ENCODE peak calls at places on chromosomes 4 and X, in five cellular contexts. C is erythroblast, U is uterus, V is breast epithelium, G is GM12878. W is an unnamed sample.

GRCh38 chr4:19961092-19961491 is 290.6 kb upstream of the SLIT2 start:
- DNase-seq in C (no peak), V (no peak), U (no peak), G (no peak), W (no peak)

GRCh38 chrX:154546354-154547244 is at the start of gene G6PD:
- DNase-seq in U (no peak), G (no peak), V (no peak), C (peak; percentile 93), W (no peak)

GRCh38 chrX:153395613-153396319 is 5.4 kb downstream of the PNMA6E start:
- DNase-seq in V (no peak), U (no peak), G (no peak), C (no peak), W (no peak)

GRCh38 chrX:104459796-104460195 is 106.2 kb upstream of the IL1RAPL2 start:
- DNase-seq in V (no peak), G (no peak), C (no peak), U (no peak), W (no peak)

GRCh38 chr4:104166749-104167148 is 327.9 kb downstream of the CXXC4 start:
- DNase-seq in C (no peak), V (no peak), U (no peak), G (no peak), W (no peak)

GRCh38 chr4:41874398-41874797 is 60.8 kb upstream of the TMEM33 start:
- DNase-seq in C (no peak), U (no peak), G (no peak), V (no peak), W (no peak)

GRCh38 chr4:150518559-150518958 is 63.4 kb upstream of the MAB21L2 start:
- DNase-seq in C (no peak), G (no peak), V (no peak), U (no peak), W (no peak)

GRCh38 chr4:108483077-108483476 is 137.3 kb upstream of the RPL34 start:
- DNase-seq in C (no peak), V (no peak), G (no peak), U (no peak), W (no peak)

GRCh38 chr4:169201144-169202124 is 69.3 kb downstream of the SH3RF1 start:
- DNase-seq in V (no peak), C (no peak), U (no peak), G (no peak), W (no peak)

GRCh38 chr4:37546586-37546985 is 139.6 kb downstream of the RELL1 start:
- DNase-seq in C (no peak), U (no peak), G (no peak), V (no peak), W (no peak)

GRCh38 chr4:8410641-8411271 is 29.8 kb downstream of the ACOX3 start:
- DNase-seq in U (peak; percentile 59), V (no peak), C (peak; percentile 52), G (no peak), W (no peak)

GRCh38 chrX:48937065-48937907 is 18.5 kb upstream of the PIM2 start:
- DNase-seq in U (no peak), V (no peak), G (peak; percentile 79), C (peak; percentile 67), W (no peak)

GRCh38 chr4:58216461-58216860 is 1106.3 kb upstream of the IGFBP7 start:
- DNase-seq in C (no peak), V (no peak), U (no peak), G (no peak), W (no peak)

GRCh38 chrX:47358387-47359065 is 11.9 kb upstream of the ZNF157 start:
- DNase-seq in V (no peak), C (no peak), G (no peak), U (no peak), W (no peak)

GRCh38 chr4:55864577-55865223 is 11.3 kb downstream of the EXOC1 start:
- DNase-seq in U (no peak), V (no peak), G (no peak), C (no peak), W (no peak)

GRCh38 chrX:24023972-24024664 is 2.9 kb downstream of the KLHL15 start:
- DNase-seq in V (no peak), C (peak; percentile 76), G (no peak), U (no peak), W (no peak)

GRCh38 chr4:24470681-24471622 is 113.4 kb downstream of the DHX15 start:
- DNase-seq in G (no peak), C (no peak), V (no peak), U (peak; percentile 32), W (no peak)

GRCh38 chr4:6633091-6633906 is 7.2 kb upstream of the MRFAP1 start:
- DNase-seq in G (no peak), U (no peak), C (peak; percentile 24), V (no peak), W (peak; percentile 66)

GRCh38 chr4:109113511-109113910 is 188.9 kb downstream of the COL25A1 start:
- DNase-seq in C (no peak), G (no peak), U (no peak), V (no peak), W (no peak)

GRCh38 chrX:96436105-96436504 is 248.5 kb upstream of the DIAPH2 start:
- DNase-seq in V (no peak), C (no peak), U (no peak), G (no peak), W (no peak)

GRCh38 chr4:1856920-1857699 is 1.2 kb upstream of the LETM1 start:
- DNase-seq in U (no peak), C (no peak), G (no peak), V (no peak), W (no peak)

GRCh38 chr4:1854752-1855151 is 1.2 kb downstream of the LETM1 start:
- DNase-seq in C (no peak), U (no peak), G (no peak), V (no peak), W (no peak)

GRCh38 chr4:1855334-1856070 is 454 bp downstream of the LETM1 start:
- DNase-seq in G (no peak), C (peak; percentile 70), U (no peak), V (no peak), W (no peak)

GRCh38 chr4:1857931-1858330 is 2.0 kb upstream of the LETM1 start:
- DNase-seq in G (no peak), U (no peak), C (no peak), V (no peak), W (no peak)

GRCh38 chr4:1856071-1856919 is at the start of gene LETM1:
- DNase-seq in G (peak; percentile 83), U (peak; percentile 93), C (peak; percentile 96), V (peak; percentile 95), W (peak; percentile 93)
- TF ChIP-seq POLR2A in G (peak; percentile 88), U (peak; percentile 33), C (peak; percentile 81), V (peak; percentile 34), W (peak; percentile 78)

DNA sequence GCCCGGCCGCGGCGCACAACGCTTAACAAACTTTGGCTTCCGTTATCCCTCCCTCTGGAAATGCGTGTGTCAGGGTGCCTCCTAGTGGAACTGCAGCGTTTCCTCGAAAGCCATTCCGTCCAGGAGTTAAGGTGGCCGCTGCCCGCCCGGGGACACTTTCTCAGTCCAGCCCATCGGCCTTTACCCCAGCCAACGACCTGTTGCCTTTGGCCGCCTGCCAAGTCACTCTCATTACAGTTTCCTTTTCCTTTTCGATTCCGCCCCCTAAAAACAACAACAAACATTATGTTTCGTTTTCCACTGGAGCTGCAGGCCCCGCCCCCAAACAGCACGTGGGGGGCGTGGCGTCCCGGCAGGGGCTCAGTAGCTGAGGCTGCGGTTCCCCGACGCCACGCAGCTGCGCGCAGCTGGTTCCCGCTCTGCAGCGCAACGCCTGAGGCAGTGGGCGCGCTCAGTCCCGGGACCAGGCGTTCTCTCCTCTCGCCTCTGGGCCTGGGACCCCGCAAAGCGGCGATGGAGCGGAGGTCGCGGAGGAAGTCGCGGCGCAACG is at the start of gene HERC5:
- DNase-seq in G (peak; percentile 87), V (peak; percentile 76), U (peak; percentile 93), C (peak; percentile 93), W (peak; percentile 61)
- TF ChIP-seq POLR2A in G (peak; percentile 89), V (no peak), U (peak; percentile 81), C (no peak), W (peak; percentile 34)

DNA sequence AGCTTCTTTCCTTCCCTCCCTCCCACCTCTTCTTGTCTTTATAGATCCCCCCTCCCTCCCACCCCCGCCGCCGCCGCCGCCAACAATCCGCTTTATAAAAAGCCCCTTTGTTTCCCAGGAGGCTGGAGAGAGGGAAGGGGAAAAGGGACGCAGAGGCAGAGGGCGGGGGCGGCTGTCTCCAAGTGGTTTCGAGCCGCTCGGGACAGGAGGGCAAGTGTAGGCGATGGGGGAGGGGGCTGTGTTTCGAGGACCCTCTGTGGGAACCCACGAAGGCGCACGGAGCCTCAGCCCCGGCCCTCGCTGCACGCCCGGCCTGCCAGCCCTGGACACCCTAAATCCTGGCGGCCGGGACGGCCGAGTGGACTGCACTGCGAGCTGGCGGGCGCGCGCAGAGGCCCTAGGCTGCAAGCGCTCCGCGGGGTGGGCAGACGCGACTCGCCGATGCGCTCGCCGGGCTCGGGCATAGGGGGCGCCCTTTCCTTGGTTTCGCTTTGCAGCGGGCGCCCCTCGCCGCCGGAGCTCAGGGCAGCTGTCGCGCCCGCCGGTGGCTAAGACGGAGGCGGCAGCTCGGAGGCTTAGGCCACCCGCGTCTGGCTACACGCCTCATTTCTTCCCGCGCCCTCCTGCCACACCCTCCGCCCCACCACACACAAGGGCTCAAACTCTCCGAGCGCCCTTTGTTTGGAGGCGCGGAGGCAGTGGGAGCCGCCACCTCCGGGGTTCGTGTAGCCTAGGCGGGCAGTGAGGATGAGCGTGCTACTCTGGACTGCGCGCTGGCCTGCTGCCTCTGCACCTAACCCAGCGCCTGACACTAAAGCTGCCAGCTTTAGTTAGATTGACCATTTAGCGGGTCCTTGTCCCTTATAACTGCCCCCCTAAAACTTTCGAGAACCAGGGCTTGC is 2.2 kb downstream of the MAMLD1 start:
- DNase-seq in C (peak; percentile 89), U (peak; percentile 68), V (peak; percentile 32), G (no peak), W (peak; percentile 65)
- TF ChIP-seq POLR2A in C (no peak), U (peak; percentile 28), V (no peak), G (no peak), W (peak; percentile 56)

GRCh38 chrX:66014560-66014959 is 25.3 kb downstream of the VSIG4 start:
- DNase-seq in C (no peak), U (no peak), V (no peak), G (no peak), W (no peak)

GRCh38 chrX:66014084-66014483 is 25.8 kb downstream of the VSIG4 start:
- DNase-seq in G (no peak), U (no peak), V (no peak), C (no peak), W (no peak)

GRCh38 chrX:66015906-66016689 is 23.8 kb downstream of the VSIG4 start:
- DNase-seq in U (no peak), V (no peak), C (peak; percentile 4), G (no peak), W (no peak)

GRCh38 chrX:66016905-66017658 is 22.8 kb downstream of the VSIG4 start:
- DNase-seq in G (no peak), C (peak; percentile 14), U (no peak), V (no peak), W (no peak)

DNA sequence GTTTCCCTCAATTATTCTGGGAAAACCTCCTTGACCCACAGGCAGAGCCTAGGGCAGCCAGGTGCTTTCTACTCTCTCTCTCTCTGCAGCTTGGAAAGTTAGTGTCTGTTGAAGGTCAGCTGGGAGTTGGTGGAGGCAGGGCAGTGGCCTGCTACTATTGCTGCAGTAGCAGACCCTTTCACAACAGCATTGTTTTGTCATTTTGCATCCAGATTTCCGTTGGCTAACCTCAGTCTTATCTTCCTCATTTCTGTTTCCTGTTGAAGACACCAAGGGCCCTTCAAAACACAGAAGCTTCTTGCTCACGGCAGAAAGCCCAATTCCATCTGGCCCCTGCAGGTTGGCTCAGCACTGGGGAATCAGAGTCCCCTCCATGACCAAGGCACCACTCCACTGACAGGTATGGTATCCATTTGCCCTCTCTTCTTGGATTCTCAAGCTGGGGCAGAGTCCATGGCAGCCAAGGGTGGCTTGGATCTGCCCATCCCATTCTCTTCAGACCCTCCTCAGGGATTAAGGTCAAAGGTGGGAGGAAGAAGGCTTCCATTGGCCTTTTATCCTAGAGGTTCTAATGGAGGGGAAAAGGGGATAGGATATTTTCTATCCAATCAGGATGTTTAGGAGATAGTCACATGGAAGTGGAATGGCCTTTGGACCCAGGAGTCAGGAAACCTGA is 24.6 kb downstream of the VSIG4 start:
- DNase-seq in G (peak; percentile 68), V (no peak), U (no peak), C (peak; percentile 13), W (no peak)
- TF ChIP-seq POLR2A in G (peak; percentile 31), V (no peak), U (no peak), C (peak; percentile 56), W (no peak)